ENCODE peak calls at places on chromosomes 4 and X, in six cellular contexts. One of them, this sample, is unnamed.

GRCh38 chrX:39815621-39816020 is 282.1 kb downstream of the BCOR start:
- DNase-seq in brain microvascular endothelial cell: no peak
- DNase-seq in cardiac fibroblast: peak; percentile 11
- DNase-seq in AG04449: no peak
- DNase-seq in HFF-Myc: no peak
- DNase-seq in AG04450: no peak
- DNase-seq in this sample: peak; percentile 37

GRCh38 chrX:133185119-133185518 is 33.0 kb downstream of the TFDP3 start:
- DNase-seq in AG04449: no peak
- DNase-seq in brain microvascular endothelial cell: no peak
- DNase-seq in HFF-Myc: no peak
- DNase-seq in AG04450: no peak
- DNase-seq in cardiac fibroblast: no peak
- DNase-seq in this sample: no peak

GRCh38 chr4:165096776-165097175 is 15.9 kb downstream of the TMEM192 start:
- DNase-seq in HFF-Myc: no peak
- DNase-seq in AG04449: no peak
- DNase-seq in AG04450: no peak
- DNase-seq in brain microvascular endothelial cell: peak; percentile 6
- DNase-seq in cardiac fibroblast: peak; percentile 51
- DNase-seq in this sample: peak; percentile 40

GRCh38 chr4:58739275-58739674 is 1629.1 kb upstream of the IGFBP7 start:
- DNase-seq in AG04449: no peak
- DNase-seq in brain microvascular endothelial cell: no peak
- DNase-seq in cardiac fibroblast: no peak
- DNase-seq in AG04450: no peak
- DNase-seq in HFF-Myc: no peak
- DNase-seq in this sample: no peak

GRCh38 chr4:33062155-33062554 is 2342.0 kb downstream of the PCDH7 start:
- DNase-seq in brain microvascular endothelial cell: no peak
- DNase-seq in AG04450: no peak
- DNase-seq in cardiac fibroblast: peak; percentile 63
- DNase-seq in HFF-Myc: no peak
- DNase-seq in AG04449: no peak
- DNase-seq in this sample: no peak

GRCh38 chrX:72107841-72108590 is 23.7 kb downstream of the RTL5 start:
- DNase-seq in AG04449: no peak
- DNase-seq in HFF-Myc: no peak
- DNase-seq in cardiac fibroblast: no peak
- DNase-seq in brain microvascular endothelial cell: no peak
- DNase-seq in AG04450: no peak
- DNase-seq in this sample: no peak

GRCh38 chr4:174604198-174604597 is 81.9 kb upstream of the HPGD start:
- DNase-seq in HFF-Myc: peak; percentile 27
- DNase-seq in cardiac fibroblast: peak; percentile 53
- DNase-seq in AG04450: no peak
- DNase-seq in brain microvascular endothelial cell: no peak
- DNase-seq in AG04449: no peak
- DNase-seq in this sample: no peak

GRCh38 chr4:102825261-102826071 is 1.9 kb downstream of the UBE2D3 start:
- DNase-seq in HFF-Myc: peak; percentile 52
- DNase-seq in brain microvascular endothelial cell: peak; percentile 56
- DNase-seq in AG04450: peak; percentile 15
- DNase-seq in cardiac fibroblast: peak; percentile 76
- DNase-seq in AG04449: no peak
- DNase-seq in this sample: no peak

GRCh38 chr4:15344041-15344440 is 83.8 kb upstream of the C1QTNF7 start:
- DNase-seq in brain microvascular endothelial cell: peak; percentile 12
- DNase-seq in AG04449: peak; percentile 44
- DNase-seq in cardiac fibroblast: peak; percentile 46
- DNase-seq in AG04450: peak; percentile 89
- DNase-seq in HFF-Myc: peak; percentile 78
- DNase-seq in this sample: no peak

GRCh38 chr4:100872811-100873210 is 355.0 kb upstream of the EMCN start:
- DNase-seq in AG04449: no peak
- DNase-seq in HFF-Myc: no peak
- DNase-seq in brain microvascular endothelial cell: peak; percentile 19
- DNase-seq in cardiac fibroblast: no peak
- DNase-seq in AG04450: no peak
- DNase-seq in this sample: no peak

GRCh38 chrX:85590638-85591037 is 211.2 kb upstream of the POF1B start:
- DNase-seq in AG04450: no peak
- DNase-seq in cardiac fibroblast: no peak
- DNase-seq in AG04449: no peak
- DNase-seq in brain microvascular endothelial cell: no peak
- DNase-seq in HFF-Myc: no peak
- DNase-seq in this sample: no peak

GRCh38 chr4:172390341-172390740 is 577.1 kb downstream of the GALNTL6 start:
- DNase-seq in HFF-Myc: no peak
- DNase-seq in AG04450: no peak
- DNase-seq in brain microvascular endothelial cell: no peak
- DNase-seq in cardiac fibroblast: no peak
- DNase-seq in AG04449: no peak
- DNase-seq in this sample: no peak

GRCh38 chrX:109858602-109859341 is 125.7 kb upstream of the ACSL4 start:
- DNase-seq in AG04449: no peak
- DNase-seq in AG04450: no peak
- DNase-seq in HFF-Myc: no peak
- DNase-seq in cardiac fibroblast: no peak
- DNase-seq in brain microvascular endothelial cell: no peak
- DNase-seq in this sample: no peak

GRCh38 chr4:147831452-147832192 is 99.7 kb downstream of the ARHGAP10 start:
- DNase-seq in cardiac fibroblast: peak; percentile 76
- DNase-seq in brain microvascular endothelial cell: peak; percentile 87
- DNase-seq in AG04449: peak; percentile 45
- DNase-seq in HFF-Myc: peak; percentile 60
- DNase-seq in AG04450: no peak
- DNase-seq in this sample: no peak

GRCh38 chr4:18840499-18840898 is 818.9 kb upstream of the LCORL start:
- DNase-seq in cardiac fibroblast: no peak
- DNase-seq in brain microvascular endothelial cell: no peak
- DNase-seq in AG04449: no peak
- DNase-seq in HFF-Myc: no peak
- DNase-seq in AG04450: no peak
- DNase-seq in this sample: no peak

GRCh38 chrX:154064637-154065435 is 32.7 kb downstream of the MECP2 start:
- DNase-seq in AG04450: no peak
- DNase-seq in AG04449: no peak
- DNase-seq in HFF-Myc: no peak
- DNase-seq in cardiac fibroblast: no peak
- DNase-seq in brain microvascular endothelial cell: no peak
- DNase-seq in this sample: no peak

DNA sequence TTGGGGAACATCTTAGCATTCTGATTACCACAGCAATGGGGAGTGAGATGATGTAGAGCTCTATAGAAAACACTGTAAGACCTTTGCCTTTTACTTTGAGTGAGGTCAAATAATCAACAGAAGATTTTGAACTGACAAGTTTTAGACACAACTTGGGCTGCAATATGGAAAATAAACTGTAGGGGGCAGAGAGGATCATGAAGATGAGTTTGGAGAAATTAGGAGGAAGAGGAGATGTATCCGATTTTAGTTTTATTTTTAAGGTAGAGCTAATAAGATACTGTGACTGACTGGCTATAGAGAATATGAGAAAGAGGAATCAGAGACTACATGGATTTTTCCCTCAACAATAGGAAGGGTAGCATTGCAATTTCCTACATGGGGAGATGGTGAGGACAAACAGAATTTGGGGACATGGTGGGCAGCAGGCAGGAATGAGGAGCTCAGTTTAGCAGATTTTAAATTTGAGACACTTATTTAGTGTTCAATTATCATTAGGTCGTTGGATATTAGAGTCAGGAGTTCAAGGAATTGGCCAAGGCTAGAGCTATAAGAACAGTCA is 563.1 kb downstream of the INPP4B start:
- DNase-seq in AG04449: no peak
- DNase-seq in cardiac fibroblast: no peak
- DNase-seq in AG04450: no peak
- DNase-seq in brain microvascular endothelial cell: no peak
- DNase-seq in HFF-Myc: no peak
- DNase-seq in this sample: no peak
- TF ChIP-seq CTCF in AG04449: peak; percentile 25
- TF ChIP-seq CTCF in cardiac fibroblast: peak; percentile 51
- TF ChIP-seq CTCF in AG04450: peak; percentile 48
- TF ChIP-seq CTCF in brain microvascular endothelial cell: peak; percentile 32
- TF ChIP-seq CTCF in HFF-Myc: peak; percentile 52
- TF ChIP-seq CTCF in this sample: no peak

DNA sequence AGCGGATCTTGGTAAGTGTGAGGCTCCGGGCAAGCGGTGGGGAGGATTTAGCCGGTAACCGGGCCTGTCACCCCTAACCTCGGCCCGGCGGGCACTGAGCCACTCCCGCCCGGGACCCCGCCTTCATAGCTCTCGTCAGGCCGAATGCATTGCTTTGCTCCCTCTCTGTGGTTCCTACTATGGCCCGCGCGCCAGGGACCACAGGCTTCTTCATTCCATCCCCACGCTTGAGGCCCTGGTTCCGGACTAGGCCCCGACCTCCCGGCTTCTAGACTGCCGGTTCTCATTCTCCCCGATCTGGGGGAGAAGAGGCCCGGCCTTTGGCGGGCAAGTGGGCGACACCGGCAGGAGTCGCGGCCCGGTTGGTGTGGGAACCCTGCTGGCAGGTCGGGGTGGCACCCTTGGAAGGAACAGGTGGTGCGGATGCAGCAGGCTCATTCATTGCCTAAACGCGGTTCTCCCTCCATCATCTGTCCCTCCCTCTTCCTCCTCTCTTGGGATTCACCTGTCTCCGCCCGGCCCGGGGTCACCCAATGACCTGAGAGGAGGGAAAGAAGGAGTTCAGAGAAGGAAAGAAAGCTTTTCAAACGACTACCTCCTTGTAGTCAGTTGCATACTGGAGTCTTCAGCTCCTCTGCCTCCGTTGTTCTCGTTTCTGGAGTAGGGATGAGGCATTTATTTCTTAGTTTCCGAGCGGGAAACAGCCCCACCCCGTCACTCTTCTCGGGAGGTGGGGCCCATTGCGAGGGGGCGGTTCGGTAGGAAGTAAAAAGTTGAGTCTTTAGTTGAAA is at the start of gene NDUFC1:
- DNase-seq in cardiac fibroblast: peak; percentile 47
- DNase-seq in brain microvascular endothelial cell: peak; percentile 27
- DNase-seq in AG04450: no peak
- DNase-seq in AG04449: no peak
- DNase-seq in HFF-Myc: no peak
- DNase-seq in this sample: peak; percentile 60
- TF ChIP-seq CTCF in cardiac fibroblast: peak; percentile 26
- TF ChIP-seq CTCF in brain microvascular endothelial cell: peak; percentile 46
- TF ChIP-seq CTCF in AG04450: peak; percentile 31
- TF ChIP-seq CTCF in AG04449: peak; percentile 34
- TF ChIP-seq CTCF in HFF-Myc: peak; percentile 4
- TF ChIP-seq CTCF in this sample: no peak

DNA sequence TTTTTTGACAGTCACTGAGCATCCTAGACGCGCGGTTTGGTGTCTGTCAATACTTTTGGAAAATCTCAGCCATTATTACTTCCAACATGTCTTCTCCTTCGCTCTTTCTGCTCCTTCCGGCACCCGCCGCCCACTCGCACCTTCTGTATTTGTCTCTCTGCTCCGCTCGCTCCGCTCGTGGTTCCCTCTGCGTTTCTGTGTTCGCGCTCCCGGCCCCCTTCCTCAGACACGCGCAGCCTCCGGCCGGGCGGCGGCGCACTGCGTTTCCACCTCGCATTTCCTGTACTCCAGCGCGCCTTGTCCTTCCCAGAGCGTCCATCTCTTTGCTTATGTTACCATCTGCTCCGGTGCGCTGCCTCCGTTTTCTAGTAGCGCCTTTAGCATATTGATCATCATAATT is 21.1 kb downstream of the PDE6B start:
- DNase-seq in AG04449: no peak
- DNase-seq in AG04450: no peak
- DNase-seq in cardiac fibroblast: no peak
- DNase-seq in HFF-Myc: no peak
- DNase-seq in brain microvascular endothelial cell: no peak
- DNase-seq in this sample: no peak
- TF ChIP-seq CTCF in AG04449: no peak
- TF ChIP-seq CTCF in AG04450: no peak
- TF ChIP-seq CTCF in cardiac fibroblast: no peak
- TF ChIP-seq CTCF in HFF-Myc: no peak
- TF ChIP-seq CTCF in brain microvascular endothelial cell: no peak
- TF ChIP-seq CTCF in this sample: no peak

DNA sequence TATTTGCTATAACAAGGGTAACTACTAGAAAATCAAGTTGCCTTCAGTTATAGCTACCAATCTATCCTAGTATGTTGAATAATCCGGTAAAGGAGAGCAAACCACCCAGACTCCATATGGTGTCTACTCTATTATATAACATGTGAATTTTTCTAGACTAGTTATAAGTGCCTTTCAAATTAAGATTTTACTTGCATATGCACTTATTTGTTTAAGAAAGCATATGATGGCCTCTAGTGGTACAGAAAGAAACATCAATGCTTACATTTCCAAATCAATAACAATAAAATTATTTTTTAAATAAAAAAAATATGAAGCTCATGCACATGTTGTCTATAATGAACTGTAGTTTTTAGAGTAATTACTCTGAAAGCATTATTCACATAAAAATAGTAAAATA is 1516.4 kb upstream of the PABPC4L start:
- DNase-seq in AG04449: no peak
- DNase-seq in brain microvascular endothelial cell: no peak
- DNase-seq in HFF-Myc: no peak
- DNase-seq in cardiac fibroblast: peak; percentile 0
- DNase-seq in AG04450: no peak
- DNase-seq in this sample: no peak
- TF ChIP-seq CTCF in AG04449: no peak
- TF ChIP-seq CTCF in brain microvascular endothelial cell: peak; percentile 34
- TF ChIP-seq CTCF in HFF-Myc: no peak
- TF ChIP-seq CTCF in cardiac fibroblast: no peak
- TF ChIP-seq CTCF in AG04450: no peak
- TF ChIP-seq CTCF in this sample: no peak

GRCh38 chr4:142324572-142324971 is 521.5 kb downstream of the INPP4B start:
- DNase-seq in HFF-Myc: no peak
- DNase-seq in cardiac fibroblast: no peak
- DNase-seq in AG04449: no peak
- DNase-seq in AG04450: no peak
- DNase-seq in brain microvascular endothelial cell: no peak
- DNase-seq in this sample: no peak
- TF ChIP-seq CTCF in HFF-Myc: no peak
- TF ChIP-seq CTCF in cardiac fibroblast: no peak
- TF ChIP-seq CTCF in AG04449: no peak
- TF ChIP-seq CTCF in AG04450: no peak
- TF ChIP-seq CTCF in brain microvascular endothelial cell: no peak
- TF ChIP-seq CTCF in this sample: no peak

DNA sequence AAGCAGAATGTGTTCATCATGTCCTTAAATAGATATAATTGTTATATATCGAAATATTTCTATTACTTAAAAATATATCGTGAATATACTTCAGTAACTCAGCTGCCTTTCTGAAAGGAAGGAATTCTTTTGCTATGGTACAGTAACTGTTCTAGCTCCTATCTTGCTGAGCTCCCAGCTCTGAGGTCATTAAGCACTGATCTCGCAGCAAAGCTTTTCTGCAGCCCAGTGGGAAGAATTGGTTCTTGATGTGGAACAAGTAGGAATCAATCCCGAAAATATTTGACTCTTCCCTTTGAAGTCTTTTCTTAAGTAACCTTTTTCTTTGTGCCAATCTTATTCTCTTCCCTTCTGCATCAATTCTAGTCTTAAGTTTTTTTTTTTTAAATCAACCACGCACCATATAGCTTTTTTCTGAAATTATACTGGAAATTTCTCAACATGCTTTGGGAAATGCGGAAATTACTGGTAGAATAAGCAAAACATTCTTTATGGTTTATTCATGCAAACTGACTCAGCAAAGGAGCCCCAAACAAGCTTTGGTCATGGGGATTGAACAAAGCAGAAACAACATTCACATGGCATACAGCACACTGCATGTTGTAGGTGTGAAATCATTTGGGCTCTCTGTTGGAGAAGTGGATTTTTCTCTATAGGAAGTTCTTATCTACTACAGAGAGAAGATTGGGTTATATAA is 428.9 kb upstream of the GNPDA2 start:
- DNase-seq in AG04450: no peak
- DNase-seq in cardiac fibroblast: peak; percentile 72
- DNase-seq in brain microvascular endothelial cell: no peak
- DNase-seq in AG04449: no peak
- DNase-seq in HFF-Myc: no peak
- DNase-seq in this sample: no peak
- TF ChIP-seq CTCF in AG04450: no peak
- TF ChIP-seq CTCF in cardiac fibroblast: no peak
- TF ChIP-seq CTCF in brain microvascular endothelial cell: no peak
- TF ChIP-seq CTCF in AG04449: no peak
- TF ChIP-seq CTCF in HFF-Myc: no peak
- TF ChIP-seq CTCF in this sample: no peak

This sample was measured in GM10248.